ENCODE peak calls at places on chromosomes 6 and 20, in four cellular contexts. U is mesendoderm, O is H9, Z is H1. T is an unnamed sample.

GRCh38 chr6:146200136-146200708 is 171.4 kb downstream of the GRM1 start:
- DNase-seq in U (no peak), O (no peak), Z (no peak), T (no peak)

GRCh38 chr6:156933201-156934053 is 156.2 kb downstream of the ARID1B start:
- DNase-seq in U (peak; percentile 66), O (peak; percentile 48), Z (no peak), T (no peak)

GRCh38 chr20:45968081-45968671 is 3.8 kb downstream of the ZNF335 start:
- DNase-seq in U (no peak), Z (no peak), O (no peak), T (no peak)

GRCh38 chr6:108737594-108738546 is 110.4 kb upstream of the ARMC2 start:
- DNase-seq in O (no peak), U (no peak), Z (no peak), T (peak; percentile 99)

GRCh38 chr6:108897371-108897770 is 49.1 kb downstream of the ARMC2 start:
- DNase-seq in O (no peak), U (no peak), Z (no peak), T (peak; percentile 28)

GRCh38 chr6:90103056-90103793 is 193.4 kb downstream of the BACH2 start:
- DNase-seq in U (no peak), Z (no peak), O (no peak), T (no peak)

GRCh38 chr20:63064745-63065711 is 58.3 kb upstream of the BHLHE23 start:
- DNase-seq in Z (peak; percentile 44), O (peak; percentile 17), U (no peak), T (no peak)

GRCh38 chr6:105170066-105170465 is 9.7 kb downstream of the POPDC3 start:
- DNase-seq in U (no peak), O (no peak), Z (no peak), T (peak; percentile 87)

GRCh38 chr20:3307078-3307477 is 68.1 kb upstream of the SLC4A11 start:
- DNase-seq in U (no peak), Z (no peak), O (no peak), T (no peak)

GRCh38 chr20:55446301-55446700 is 559.0 kb downstream of the CBLN4 start:
- DNase-seq in Z (no peak), U (no peak), O (no peak), T (no peak)

GRCh38 chr6:147262943-147263342 is 58.7 kb downstream of the STXBP5 start:
- DNase-seq in U (no peak), O (no peak), Z (no peak), T (no peak)

GRCh38 chr20:32285621-32286334 is 8.3 kb downstream of the KIF3B start:
- DNase-seq in U (no peak), Z (no peak), O (no peak), T (peak; percentile 10)

GRCh38 chr6:69846770-69847506 is 19.4 kb upstream of the COL19A1 start:
- DNase-seq in O (no peak), U (no peak), Z (no peak), T (no peak)

GRCh38 chr6:123509112-123509511 is 127.6 kb downstream of the TRDN start:
- DNase-seq in O (no peak), U (no peak), Z (no peak), T (no peak)

GRCh38 chr6:137763436-137763835 is 103.6 kb upstream of the TNFAIP3 start:
- DNase-seq in O (no peak), U (no peak), Z (no peak), T (no peak)

GRCh38 chr20:3209023-3209945 is at the start of gene ITPA:
- DNase-seq in U (peak; percentile 68), Z (peak; percentile 77), O (peak; percentile 67), T (peak; percentile 20)

GRCh38 chr6:89244237-89244985 is 27.3 kb upstream of the GABRR1 start:
- DNase-seq in O (no peak), U (no peak), Z (no peak), T (no peak)

GRCh38 chr6:3991941-3992340 is 87.0 kb downstream of the FAM217A start:
- DNase-seq in U (peak; percentile 80), Z (no peak), O (no peak), T (no peak)

GRCh38 chr6:55176958-55177357 is 2.6 kb downstream of the HCRTR2 start:
- DNase-seq in Z (no peak), O (no peak), U (peak; percentile 22), T (peak; percentile 23)

GRCh38 chr6:70396796-70397729 is 16.2 kb upstream of the FAM135A start:
- DNase-seq in Z (no peak), U (peak; percentile 3), O (no peak), T (no peak)

GRCh38 chr20:24131281-24131680 is 142.7 kb upstream of the GGTLC1 start:
- DNase-seq in O (no peak), Z (no peak), U (peak; percentile 49), T (no peak)

GRCh38 chr6:15897063-15897934 is 231.6 kb upstream of the MYLIP start:
- DNase-seq in O (no peak), U (peak; percentile 47), Z (no peak), T (peak; percentile 5)

GRCh38 chr6:40393641-40394040 is 193.5 kb downstream of the LRFN2 start:
- DNase-seq in Z (peak; percentile 36), O (peak; percentile 20), U (no peak), T (no peak)

GRCh38 chr20:57420571-57421257 is 29.5 kb downstream of the RBM38 start:
- DNase-seq in O (no peak), U (no peak), Z (no peak), T (no peak)

GRCh38 chr6:37990762-37991525 is 171.4 kb downstream of the ZFAND3 start:
- DNase-seq in U (peak; percentile 16), O (no peak), Z (no peak), T (peak; percentile 88)

GRCh38 chr6:98560418-98560817 is 274.0 kb upstream of the POU3F2 start:
- DNase-seq in U (peak; percentile 10), Z (no peak), O (no peak), T (no peak)
- H4K5ac ChIP-seq in U (no peak overlapping the region), Z (no peak overlapping the region), O (no peak overlapping the region), T (no peak overlapping the region)

DNA sequence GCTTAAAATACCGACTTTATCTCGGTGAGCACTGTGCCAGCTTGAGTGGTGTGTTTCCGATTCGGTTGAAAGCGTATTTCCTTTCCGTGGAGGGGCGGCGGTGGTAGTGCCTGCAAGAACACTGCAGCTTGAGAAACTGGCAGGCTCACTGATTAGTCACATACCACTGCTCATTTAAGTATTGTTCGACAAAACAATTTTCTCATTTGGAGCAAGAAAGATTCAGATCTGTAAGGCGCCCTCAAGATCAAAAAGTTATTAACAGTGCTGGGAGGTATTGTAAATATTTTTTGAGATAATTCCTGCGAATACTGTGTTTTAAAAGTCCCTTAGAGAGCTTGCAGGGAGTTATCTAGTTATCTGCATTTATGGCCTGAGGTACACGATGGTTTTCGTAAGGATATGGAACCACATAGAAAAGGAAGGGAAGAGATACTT is 1.3 kb downstream of the MAPK14 start:
- DNase-seq in U (peak; percentile 70), Z (no peak), O (no peak), T (peak; percentile 77)
- H2BK120ac ChIP-seq in U (no peak overlapping the region), Z (no peak overlapping the region), O (no peak overlapping the region), T (no peak overlapping the region)

GRCh38 chr6:6218246-6219085 is 102.0 kb downstream of the F13A1 start:
- DNase-seq in O (no peak), Z (no peak), U (peak; percentile 54), T (no peak)
- H4K8ac ChIP-seq in O (no peak overlapping the region), Z (no peak overlapping the region), U (no peak overlapping the region), T (no peak overlapping the region)

DNA sequence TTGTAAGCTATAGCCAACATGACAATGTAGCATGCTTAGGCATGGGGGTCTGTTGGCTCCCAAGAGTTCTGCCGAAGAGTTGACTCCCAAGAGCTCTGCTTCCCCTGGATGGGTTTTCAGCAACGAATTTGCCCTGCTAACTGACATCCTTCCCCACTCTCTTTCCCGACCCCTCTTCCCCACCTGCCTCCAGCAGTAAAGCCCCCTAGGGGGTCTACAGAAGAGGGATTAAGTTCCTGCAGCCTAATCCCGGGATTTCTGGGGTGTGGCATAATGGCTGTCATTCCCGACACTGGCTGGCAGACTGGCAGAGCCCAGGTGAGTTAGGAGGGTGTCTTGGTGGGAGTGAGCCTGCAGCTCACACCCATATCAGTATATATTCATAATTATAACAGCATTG is 121.0 kb upstream of the ZNF184 start:
- DNase-seq in O (no peak), Z (peak; percentile 57), U (no peak), T (no peak)
- H4K5ac ChIP-seq in O (no peak overlapping the region), Z (no peak overlapping the region), U (no peak overlapping the region), T (no peak overlapping the region)

GRCh38 chr6:7418238-7418905 is 28.8 kb downstream of the RIOK1 start:
- DNase-seq in U (no peak), O (no peak), Z (no peak), T (peak; percentile 21)
- H2BK120ac ChIP-seq in U (no peak overlapping the region), O (no peak overlapping the region), Z (no peak overlapping the region), T (no peak overlapping the region)

DNA sequence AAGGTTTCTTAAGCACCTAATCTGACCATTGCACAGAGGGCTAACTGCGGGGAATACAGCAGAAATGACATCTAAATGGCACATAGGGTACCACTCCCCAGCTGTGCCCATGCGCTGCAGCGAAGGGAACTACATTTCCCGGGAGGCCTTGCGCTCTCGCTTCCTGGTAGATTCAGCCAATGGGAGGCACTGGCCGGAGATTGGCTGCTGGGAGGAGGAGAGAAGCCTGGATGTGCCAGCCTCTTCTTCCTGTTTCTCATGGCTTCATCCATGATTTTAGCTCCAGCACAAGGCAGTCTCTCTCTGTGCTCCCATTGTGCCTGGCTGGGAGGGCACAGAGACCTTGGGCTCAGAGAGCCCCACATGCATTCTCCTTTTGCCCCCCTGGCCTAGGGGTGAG is 101.7 kb upstream of the FOXA2 start:
- DNase-seq in Z (peak; percentile 72), O (peak; percentile 84), U (peak; percentile 86), T (peak; percentile 61)
- H4K8ac ChIP-seq in Z (peak overlapping the region; percentile 90), O (no peak overlapping the region), U (peak overlapping the region; percentile 91), T (peak overlapping the region; percentile 97)

T was measured in IMR-90.